ENCODE peak calls at places on chromosome 1, in four cellular contexts. One of them, this sample, is unnamed.
A peak's percentile ranks its signal among the peaks of the same experiment; 100 is the strongest.

GRCh38 chr1:28341591-28341990 is 12.8 kb downstream of the MED18 start:
- DNase-seq in HepG2: no peak
- DNase-seq in K562: no peak
- DNase-seq in GM12878: no peak
- DNase-seq in this sample: no peak

GRCh38 chr1:243786546-243786945 is 63.5 kb downstream of the AKT3 start:
- DNase-seq in HepG2: no peak
- DNase-seq in K562: no peak
- DNase-seq in GM12878: no peak
- DNase-seq in this sample: no peak

GRCh38 chr1:12284486-12284885 is 54.7 kb downstream of the VPS13D start:
- DNase-seq in HepG2: no peak
- DNase-seq in K562: no peak
- DNase-seq in GM12878: no peak
- DNase-seq in this sample: no peak

GRCh38 chr1:146039844-146040194 is 18.3 kb upstream of the HJV start:
- DNase-seq in HepG2: no peak
- DNase-seq in K562: no peak
- DNase-seq in GM12878: no peak
- DNase-seq in this sample: no peak

GRCh38 chr1:203559523-203559922 is 65.6 kb downstream of the OPTC start:
- DNase-seq in HepG2: no peak
- DNase-seq in K562: no peak
- DNase-seq in GM12878: no peak
- DNase-seq in this sample: no peak

GRCh38 chr1:225653463-225654276 is 747 bp upstream of the ENAH start:
- DNase-seq in HepG2: peak; percentile 45
- DNase-seq in K562: no peak
- DNase-seq in GM12878: no peak
- DNase-seq in this sample: peak; percentile 56

GRCh38 chr1:156804572-156805243 is 11.9 kb downstream of the SH2D2A start:
- DNase-seq in HepG2: no peak
- DNase-seq in K562: no peak
- DNase-seq in GM12878: no peak
- DNase-seq in this sample: no peak

GRCh38 chr1:204829133-204829532 is 41.5 kb upstream of the NFASC start:
- DNase-seq in HepG2: no peak
- DNase-seq in K562: no peak
- DNase-seq in GM12878: no peak
- DNase-seq in this sample: no peak

GRCh38 chr1:159152031-159152430 is 19.4 kb upstream of the CADM3 start:
- DNase-seq in HepG2: no peak
- DNase-seq in K562: no peak
- DNase-seq in GM12878: no peak
- DNase-seq in this sample: no peak

GRCh38 chr1:61967750-61968149 is 225.5 kb downstream of the PATJ start:
- DNase-seq in HepG2: no peak
- DNase-seq in K562: no peak
- DNase-seq in GM12878: no peak
- DNase-seq in this sample: no peak

GRCh38 chr1:47332779-47333577 is 612 bp upstream of the CMPK1 start:
- DNase-seq in HepG2: no peak
- DNase-seq in K562: no peak
- DNase-seq in GM12878: no peak
- DNase-seq in this sample: no peak

GRCh38 chr1:3902111-3902511 is 2.0 kb upstream of the C1orf174 start:
- DNase-seq in HepG2: no peak
- DNase-seq in K562: no peak
- DNase-seq in GM12878: no peak
- DNase-seq in this sample: no peak

GRCh38 chr1:219432191-219432606 is 180.7 kb downstream of the ZC3H11B start:
- DNase-seq in HepG2: no peak
- DNase-seq in K562: no peak
- DNase-seq in GM12878: no peak
- DNase-seq in this sample: no peak

GRCh38 chr1:154459044-154459443 is 43.0 kb upstream of the TDRD10 start:
- DNase-seq in HepG2: no peak
- DNase-seq in K562: no peak
- DNase-seq in GM12878: no peak
- DNase-seq in this sample: no peak

GRCh38 chr1:233607252-233608119 is 6.4 kb upstream of the KCNK1 start:
- DNase-seq in HepG2: no peak
- DNase-seq in K562: peak; percentile 33
- DNase-seq in GM12878: no peak
- DNase-seq in this sample: no peak

GRCh38 chr1:166902279-166902678 is 26.2 kb upstream of the TADA1 start:
- DNase-seq in HepG2: no peak
- DNase-seq in K562: no peak
- DNase-seq in GM12878: no peak
- DNase-seq in this sample: no peak

GRCh38 chr1:150474869-150475268 is 12.3 kb upstream of the TARS2 start:
- DNase-seq in HepG2: no peak
- DNase-seq in K562: no peak
- DNase-seq in GM12878: no peak
- DNase-seq in this sample: no peak

GRCh38 chr1:63949965-63950364 is 176.1 kb downstream of the ROR1 start:
- DNase-seq in HepG2: no peak
- DNase-seq in K562: no peak
- DNase-seq in GM12878: no peak
- DNase-seq in this sample: no peak

GRCh38 chr1:117164209-117164608 is 42.7 kb upstream of the TRIM45 start:
- DNase-seq in HepG2: no peak
- DNase-seq in K562: no peak
- DNase-seq in GM12878: no peak
- DNase-seq in this sample: no peak

GRCh38 chr1:156389311-156389710 is 20.3 kb downstream of the RHBG start:
- DNase-seq in HepG2: no peak
- DNase-seq in K562: no peak
- DNase-seq in GM12878: no peak
- DNase-seq in this sample: no peak

GRCh38 chr1:147619741-147620140 is 50.6 kb downstream of the ACP6 start:
- DNase-seq in HepG2: no peak
- DNase-seq in K562: no peak
- DNase-seq in GM12878: no peak
- DNase-seq in this sample: no peak

GRCh38 chr1:228955691-228956090 is 220.4 kb downstream of the RHOU start:
- DNase-seq in HepG2: no peak
- DNase-seq in K562: no peak
- DNase-seq in GM12878: no peak
- DNase-seq in this sample: no peak

GRCh38 chr1:22778842-22779520 is 68.3 kb downstream of the EPHB2 start:
- DNase-seq in HepG2: no peak
- DNase-seq in K562: no peak
- DNase-seq in GM12878: no peak
- DNase-seq in this sample: no peak

GRCh38 chr1:209601809-209602657 is 18.5 kb downstream of the CAMK1G start:
- DNase-seq in HepG2: peak; percentile 3
- DNase-seq in K562: no peak
- DNase-seq in GM12878: no peak
- DNase-seq in this sample: peak; percentile 37

GRCh38 chr1:30525980-30526651 is 197.3 kb downstream of the MATN1 start:
- DNase-seq in HepG2: peak; percentile 7
- DNase-seq in K562: no peak
- DNase-seq in GM12878: no peak
- DNase-seq in this sample: no peak

GRCh38 chr1:234844479-234845031 is 234.6 kb upstream of the IRF2BP2 start:
- DNase-seq in HepG2: no peak
- DNase-seq in K562: no peak
- DNase-seq in GM12878: no peak
- DNase-seq in this sample: no peak

GRCh38 chr1:15714438-15715136 is 21.5 kb upstream of the SLC25A34 start:
- DNase-seq in HepG2: no peak
- DNase-seq in K562: no peak
- DNase-seq in GM12878: no peak
- DNase-seq in this sample: no peak

GRCh38 chr1:154154534-154155181 is at the start of gene NUP210L:
- DNase-seq in HepG2: no peak
- DNase-seq in K562: no peak
- DNase-seq in GM12878: no peak
- DNase-seq in this sample: peak; percentile 76

GRCh38 chr1:189811960-189812359 is 665.7 kb downstream of the BRINP3 start:
- DNase-seq in HepG2: no peak
- DNase-seq in K562: no peak
- DNase-seq in GM12878: no peak
- DNase-seq in this sample: no peak

GRCh38 chr1:9085306-9085940 is 16.0 kb upstream of the SLC2A5 start:
- DNase-seq in HepG2: no peak
- DNase-seq in K562: no peak
- DNase-seq in GM12878: no peak
- DNase-seq in this sample: no peak

GRCh38 chr1:219279017-219279770 is 105.5 kb downstream of the LYPLAL1 start:
- DNase-seq in HepG2: peak; percentile 56
- DNase-seq in K562: no peak
- DNase-seq in GM12878: no peak
- DNase-seq in this sample: no peak

DNA sequence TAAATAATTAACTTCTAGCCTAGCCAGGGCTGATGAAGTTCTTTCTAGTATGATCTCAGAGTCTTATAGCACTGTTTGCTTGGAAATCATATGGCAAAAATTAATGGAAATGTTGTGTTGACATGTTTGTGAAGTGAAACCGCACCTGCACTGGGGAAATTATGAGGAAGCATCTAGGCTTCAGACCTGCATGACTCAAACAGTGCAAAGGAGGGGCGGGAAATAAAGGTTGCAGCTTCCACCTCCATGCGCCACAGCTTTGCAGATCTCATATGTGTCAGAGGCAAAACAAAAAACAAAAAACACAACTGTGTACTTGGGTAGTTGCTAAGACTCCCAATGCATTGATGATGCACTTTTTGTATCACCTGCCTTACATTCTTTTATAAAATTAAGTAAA is 1080.6 kb downstream of the PLA2G4A start:
- DNase-seq in HepG2: no peak
- DNase-seq in K562: no peak
- DNase-seq in GM12878: no peak
- DNase-seq in this sample: no peak
- TF ChIP-seq ESRRA in HepG2: no peak
- TF ChIP-seq ESRRA in K562: no peak
- TF ChIP-seq ESRRA in GM12878: no peak
- TF ChIP-seq ESRRA in this sample: no peak

GRCh38 chr1:53585116-53585515 is 125.9 kb downstream of the DMRTB1 start:
- DNase-seq in HepG2: no peak
- DNase-seq in K562: no peak
- DNase-seq in GM12878: peak; percentile 3
- DNase-seq in this sample: no peak
- TF ChIP-seq CREM in HepG2: no peak
- TF ChIP-seq CREM in K562: no peak
- TF ChIP-seq CREM in GM12878: no peak
- TF ChIP-seq CREM in this sample: no peak

DNA sequence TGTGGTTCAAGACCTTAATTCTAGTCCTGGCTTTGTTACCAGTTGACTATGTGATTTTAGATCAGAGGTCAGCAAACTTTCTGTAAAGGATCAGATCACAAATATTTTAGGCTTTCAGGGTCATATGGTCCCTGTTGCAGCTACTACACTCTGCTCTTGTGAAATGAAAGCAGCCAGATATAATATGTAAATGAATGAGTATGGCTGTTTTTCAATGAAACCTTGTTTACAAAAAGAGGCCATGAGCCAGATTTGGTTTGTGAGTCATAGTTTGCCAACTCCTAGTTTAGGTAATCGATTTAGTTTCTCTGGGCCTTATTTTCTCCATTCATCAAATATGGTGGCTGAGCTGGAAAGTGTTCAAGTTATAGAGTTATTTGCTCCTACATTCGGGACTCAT is 346.7 kb downstream of the NUF2 start:
- DNase-seq in HepG2: no peak
- DNase-seq in K562: no peak
- DNase-seq in GM12878: no peak
- DNase-seq in this sample: no peak
- TF ChIP-seq ESRRA in HepG2: no peak
- TF ChIP-seq ESRRA in K562: no peak
- TF ChIP-seq ESRRA in GM12878: no peak
- TF ChIP-seq ESRRA in this sample: no peak

DNA sequence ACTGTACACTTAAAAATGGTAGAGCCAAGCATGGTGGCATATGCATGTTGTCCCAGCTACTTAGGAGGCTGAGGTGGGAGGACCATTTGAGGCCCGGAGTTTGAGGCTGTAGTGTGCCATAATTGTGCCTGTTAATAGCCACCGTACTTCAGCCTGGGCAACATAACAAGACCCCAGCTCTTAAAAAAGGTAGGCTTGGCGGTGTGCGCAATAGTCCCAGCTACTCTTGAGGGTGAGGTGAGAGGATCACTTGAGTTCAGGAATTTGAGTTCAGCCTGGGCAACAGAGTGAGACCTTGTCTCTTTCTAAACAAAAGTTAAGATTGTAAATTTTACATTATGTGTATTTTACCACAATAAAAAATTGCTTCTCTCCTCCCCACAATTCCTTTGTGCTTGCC is 19.7 kb downstream of the FNBP1L start:
- DNase-seq in HepG2: no peak
- DNase-seq in K562: no peak
- DNase-seq in GM12878: no peak
- DNase-seq in this sample: no peak
- TF ChIP-seq CREM in HepG2: no peak
- TF ChIP-seq CREM in K562: no peak
- TF ChIP-seq CREM in GM12878: no peak
- TF ChIP-seq CREM in this sample: no peak

GRCh38 chr1:95096218-95096841 is 20.8 kb upstream of the TLCD4 start:
- DNase-seq in HepG2: no peak
- DNase-seq in K562: peak; percentile 32
- DNase-seq in GM12878: no peak
- DNase-seq in this sample: no peak

GRCh38 chr1:95098196-95098595 is 19.0 kb upstream of the TLCD4 start:
- DNase-seq in HepG2: no peak
- DNase-seq in K562: no peak
- DNase-seq in GM12878: no peak
- DNase-seq in this sample: no peak

GRCh38 chr1:95094923-95095322 is 22.2 kb upstream of the ALG14 start:
- DNase-seq in HepG2: no peak
- DNase-seq in K562: peak; percentile 44
- DNase-seq in GM12878: no peak
- DNase-seq in this sample: no peak

GRCh38 chr1:95095833-95096217 is 21.3 kb upstream of the TLCD4 start:
- DNase-seq in HepG2: no peak
- DNase-seq in K562: no peak
- DNase-seq in GM12878: peak; percentile 33
- DNase-seq in this sample: no peak

GRCh38 chr1:95097426-95097825 is 19.7 kb upstream of the TLCD4 start:
- DNase-seq in HepG2: no peak
- DNase-seq in K562: no peak
- DNase-seq in GM12878: no peak
- DNase-seq in this sample: no peak
- TF ChIP-seq ESRRA in HepG2: no peak
- TF ChIP-seq ESRRA in K562: no peak
- TF ChIP-seq ESRRA in GM12878: no peak
- TF ChIP-seq ESRRA in this sample: no peak

This sample was measured in WTC11.